ENCODE peak calls at places on chromosomes 13 and 19, in nine cellular contexts. One of them, this sample, is unnamed. For H3K9me3, the result is how much of the 10 kb centered on the place peaks cover.

GRCh38 chr13:97757807-97758206 is 195.7 kb upstream of the IPO5 start:
- DNase-seq in colonic mucosa: no peak
- DNase-seq in mucosa of descending colon: no peak
- DNase-seq in transverse colon: no peak
- DNase-seq in left lung: no peak
- DNase-seq in PC-9: no peak
- DNase-seq in small intestine: no peak
- DNase-seq in right lobe of liver: no peak
- DNase-seq in cardiac muscle cell: peak
- DNase-seq in this sample: no peak

GRCh38 chr19:3479177-3479818 is 1.0 kb downstream of the SMIM24 start:
- DNase-seq in left lung: no peak
- DNase-seq in small intestine: peak
- DNase-seq in right lobe of liver: no peak
- DNase-seq in PC-9: no peak
- DNase-seq in colonic mucosa: no peak
- DNase-seq in mucosa of descending colon: no peak
- DNase-seq in cardiac muscle cell: no peak
- DNase-seq in transverse colon: peak
- DNase-seq in this sample: peak

GRCh38 chr13:99191900-99192399 is 8.7 kb upstream of the UBAC2 start:
- DNase-seq in PC-9: peak
- DNase-seq in transverse colon: peak
- DNase-seq in cardiac muscle cell: peak
- DNase-seq in mucosa of descending colon: peak
- DNase-seq in left lung: no peak
- DNase-seq in small intestine: peak
- DNase-seq in colonic mucosa: peak
- DNase-seq in right lobe of liver: no peak
- DNase-seq in this sample: no peak

GRCh38 chr13:113413898-113414282 is 39.4 kb downstream of the ADPRHL1 start:
- DNase-seq in mucosa of descending colon: no peak
- DNase-seq in PC-9: no peak
- DNase-seq in small intestine: no peak
- DNase-seq in right lobe of liver: no peak
- DNase-seq in left lung: no peak
- DNase-seq in transverse colon: peak
- DNase-seq in cardiac muscle cell: no peak
- DNase-seq in colonic mucosa: peak
- DNase-seq in this sample: no peak

GRCh38 chr13:49649244-49649962 is 21.1 kb downstream of the ARL11 start:
- DNase-seq in cardiac muscle cell: peak
- DNase-seq in colonic mucosa: no peak
- DNase-seq in left lung: no peak
- DNase-seq in small intestine: peak
- DNase-seq in transverse colon: no peak
- DNase-seq in PC-9: no peak
- DNase-seq in mucosa of descending colon: no peak
- DNase-seq in right lobe of liver: no peak
- DNase-seq in this sample: no peak

GRCh38 chr19:48681127-48681470 is 8.3 kb upstream of the NTN5 start:
- DNase-seq in PC-9: no peak
- DNase-seq in mucosa of descending colon: no peak
- DNase-seq in right lobe of liver: no peak
- DNase-seq in left lung: no peak
- DNase-seq in transverse colon: no peak
- DNase-seq in cardiac muscle cell: peak
- DNase-seq in colonic mucosa: no peak
- DNase-seq in small intestine: no peak
- DNase-seq in this sample: no peak

GRCh38 chr13:73433893-73434292 is 375.1 kb downstream of the KLF5 start:
- DNase-seq in transverse colon: no peak
- DNase-seq in left lung: no peak
- DNase-seq in small intestine: no peak
- DNase-seq in colonic mucosa: no peak
- DNase-seq in cardiac muscle cell: no peak
- DNase-seq in right lobe of liver: no peak
- DNase-seq in PC-9: no peak
- DNase-seq in mucosa of descending colon: no peak
- DNase-seq in this sample: no peak

GRCh38 chr13:112917731-112918130 is 51.3 kb upstream of the MCF2L start:
- DNase-seq in left lung: no peak
- DNase-seq in colonic mucosa: no peak
- DNase-seq in cardiac muscle cell: no peak
- DNase-seq in small intestine: peak
- DNase-seq in transverse colon: no peak
- DNase-seq in mucosa of descending colon: no peak
- DNase-seq in right lobe of liver: no peak
- DNase-seq in PC-9: no peak
- DNase-seq in this sample: no peak

GRCh38 chr19:30852168-30852567 is 480.0 kb downstream of the ZNF536 start:
- DNase-seq in right lobe of liver: no peak
- DNase-seq in colonic mucosa: no peak
- DNase-seq in left lung: no peak
- DNase-seq in transverse colon: no peak
- DNase-seq in small intestine: no peak
- DNase-seq in PC-9: no peak
- DNase-seq in mucosa of descending colon: no peak
- DNase-seq in cardiac muscle cell: no peak
- DNase-seq in this sample: no peak

GRCh38 chr19:30853036-30853435 is 480.9 kb downstream of the ZNF536 start:
- DNase-seq in cardiac muscle cell: no peak
- DNase-seq in left lung: no peak
- DNase-seq in PC-9: no peak
- DNase-seq in colonic mucosa: no peak
- DNase-seq in mucosa of descending colon: no peak
- DNase-seq in transverse colon: no peak
- DNase-seq in small intestine: no peak
- DNase-seq in right lobe of liver: no peak
- DNase-seq in this sample: no peak

GRCh38 chr19:30855475-30855874 is 483.3 kb downstream of the ZNF536 start:
- DNase-seq in PC-9: no peak
- DNase-seq in transverse colon: no peak
- DNase-seq in mucosa of descending colon: no peak
- DNase-seq in right lobe of liver: no peak
- DNase-seq in colonic mucosa: no peak
- DNase-seq in cardiac muscle cell: no peak
- DNase-seq in left lung: no peak
- DNase-seq in small intestine: no peak
- DNase-seq in this sample: no peak

GRCh38 chr19:30854661-30855060 is 482.5 kb downstream of the ZNF536 start:
- DNase-seq in right lobe of liver: no peak
- DNase-seq in PC-9: no peak
- DNase-seq in mucosa of descending colon: no peak
- DNase-seq in colonic mucosa: no peak
- DNase-seq in small intestine: no peak
- DNase-seq in cardiac muscle cell: no peak
- DNase-seq in left lung: no peak
- DNase-seq in transverse colon: no peak
- DNase-seq in this sample: no peak

DNA sequence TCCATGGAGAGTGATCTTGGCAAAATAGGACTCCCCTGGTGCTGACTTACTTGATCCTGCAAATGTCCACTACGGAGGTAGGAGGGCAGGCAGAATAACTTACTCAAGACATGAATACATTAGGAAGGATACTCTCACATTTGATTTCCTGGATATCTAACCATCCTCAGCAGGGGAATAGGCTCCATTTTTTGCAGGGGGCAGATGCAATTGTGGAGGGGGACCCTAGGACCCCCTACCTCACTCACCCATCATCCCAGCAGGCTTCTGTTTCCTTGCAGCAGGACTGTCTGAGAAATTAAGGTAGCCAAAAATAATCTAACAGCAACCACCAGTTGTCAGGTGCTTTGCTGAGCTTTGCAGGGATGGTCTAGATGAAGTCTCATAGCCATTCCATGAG is 482.0 kb downstream of the ZNF536 start:
- DNase-seq in cardiac muscle cell: no peak
- DNase-seq in small intestine: no peak
- DNase-seq in colonic mucosa: no peak
- DNase-seq in mucosa of descending colon: no peak
- DNase-seq in PC-9: no peak
- DNase-seq in left lung: no peak
- DNase-seq in transverse colon: no peak
- DNase-seq in right lobe of liver: no peak
- DNase-seq in this sample: no peak
- H3K9me3 ChIP-seq in cardiac muscle cell: under half
- H3K9me3 ChIP-seq in small intestine: under half
- H3K9me3 ChIP-seq in colonic mucosa: under half
- H3K9me3 ChIP-seq in mucosa of descending colon: under half
- H3K9me3 ChIP-seq in PC-9: under half
- H3K9me3 ChIP-seq in left lung: under half
- H3K9me3 ChIP-seq in transverse colon: under half
- H3K9me3 ChIP-seq in right lobe of liver: under half
- H3K9me3 ChIP-seq in this sample: under half

DNA sequence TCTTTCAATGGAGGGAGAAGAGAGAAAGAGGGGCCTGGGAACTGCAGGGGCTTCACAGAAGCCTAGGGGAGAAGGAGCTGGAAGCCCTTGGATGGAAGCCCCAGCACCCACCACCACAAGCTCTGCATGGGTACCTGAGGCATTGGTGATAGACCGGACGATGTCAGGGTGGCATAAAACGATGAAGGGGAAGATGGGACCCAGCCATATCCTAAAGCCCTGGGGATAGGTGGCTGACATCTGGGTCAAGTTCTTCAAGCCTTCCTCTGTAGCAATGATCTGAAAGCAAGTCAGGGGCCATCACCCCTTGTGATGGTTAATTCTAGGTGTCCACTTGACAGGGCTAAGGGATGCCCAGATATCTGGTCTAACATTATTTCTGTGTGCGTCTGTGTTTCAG is 11.2 kb upstream of the OR10H5 start:
- DNase-seq in cardiac muscle cell: no peak
- DNase-seq in colonic mucosa: no peak
- DNase-seq in PC-9: no peak
- DNase-seq in transverse colon: no peak
- DNase-seq in left lung: no peak
- DNase-seq in mucosa of descending colon: no peak
- DNase-seq in right lobe of liver: no peak
- DNase-seq in small intestine: no peak
- DNase-seq in this sample: no peak
- H3K9me3 ChIP-seq in cardiac muscle cell: under half
- H3K9me3 ChIP-seq in colonic mucosa: under half
- H3K9me3 ChIP-seq in PC-9: under half
- H3K9me3 ChIP-seq in transverse colon: under half
- H3K9me3 ChIP-seq in left lung: under half
- H3K9me3 ChIP-seq in mucosa of descending colon: under half
- H3K9me3 ChIP-seq in right lobe of liver: under half
- H3K9me3 ChIP-seq in small intestine: under half
- H3K9me3 ChIP-seq in this sample: under half

GRCh38 chr19:9673912-9674668 is 810 bp downstream of the ZNF562 start:
- DNase-seq in PC-9: peak
- DNase-seq in mucosa of descending colon: no peak
- DNase-seq in right lobe of liver: no peak
- DNase-seq in small intestine: peak
- DNase-seq in left lung: no peak
- DNase-seq in cardiac muscle cell: no peak
- DNase-seq in colonic mucosa: peak
- DNase-seq in transverse colon: no peak
- DNase-seq in this sample: no peak

GRCh38 chr19:9674669-9675357 is at the start of gene ZNF562:
- DNase-seq in colonic mucosa: peak
- DNase-seq in small intestine: peak
- DNase-seq in left lung: peak
- DNase-seq in mucosa of descending colon: peak
- DNase-seq in PC-9: peak
- DNase-seq in cardiac muscle cell: peak
- DNase-seq in right lobe of liver: peak
- DNase-seq in transverse colon: peak
- DNase-seq in this sample: peak

GRCh38 chr19:9668544-9668943 is 6.4 kb downstream of the ZNF562 start:
- DNase-seq in cardiac muscle cell: no peak
- DNase-seq in small intestine: no peak
- DNase-seq in left lung: no peak
- DNase-seq in PC-9: no peak
- DNase-seq in mucosa of descending colon: no peak
- DNase-seq in colonic mucosa: no peak
- DNase-seq in right lobe of liver: no peak
- DNase-seq in transverse colon: no peak
- DNase-seq in this sample: no peak

GRCh38 chr19:9672893-9673292 is 2.0 kb downstream of the ZNF562 start:
- DNase-seq in cardiac muscle cell: no peak
- DNase-seq in small intestine: no peak
- DNase-seq in mucosa of descending colon: no peak
- DNase-seq in colonic mucosa: no peak
- DNase-seq in left lung: no peak
- DNase-seq in transverse colon: no peak
- DNase-seq in right lobe of liver: no peak
- DNase-seq in PC-9: no peak
- DNase-seq in this sample: no peak

GRCh38 chr19:9671654-9672053 is 3.2 kb downstream of the ZNF562 start:
- DNase-seq in colonic mucosa: no peak
- DNase-seq in PC-9: no peak
- DNase-seq in left lung: no peak
- DNase-seq in right lobe of liver: no peak
- DNase-seq in small intestine: no peak
- DNase-seq in cardiac muscle cell: no peak
- DNase-seq in transverse colon: no peak
- DNase-seq in mucosa of descending colon: no peak
- DNase-seq in this sample: no peak
- H3K9me3 ChIP-seq in colonic mucosa: under half
- H3K9me3 ChIP-seq in PC-9: half or more
- H3K9me3 ChIP-seq in left lung: under half
- H3K9me3 ChIP-seq in right lobe of liver: under half
- H3K9me3 ChIP-seq in small intestine: under half
- H3K9me3 ChIP-seq in cardiac muscle cell: under half
- H3K9me3 ChIP-seq in transverse colon: under half
- H3K9me3 ChIP-seq in mucosa of descending colon: half or more
- H3K9me3 ChIP-seq in this sample: under half

GRCh38 chr13:30744686-30745085 is 9.3 kb downstream of the ALOX5AP start:
- DNase-seq in cardiac muscle cell: no peak
- DNase-seq in small intestine: peak
- DNase-seq in transverse colon: no peak
- DNase-seq in colonic mucosa: no peak
- DNase-seq in right lobe of liver: no peak
- DNase-seq in mucosa of descending colon: no peak
- DNase-seq in left lung: no peak
- DNase-seq in PC-9: no peak
- DNase-seq in this sample: no peak

GRCh38 chr13:30742896-30743295 is 7.6 kb downstream of the ALOX5AP start:
- DNase-seq in right lobe of liver: no peak
- DNase-seq in cardiac muscle cell: no peak
- DNase-seq in left lung: no peak
- DNase-seq in PC-9: peak
- DNase-seq in colonic mucosa: no peak
- DNase-seq in transverse colon: no peak
- DNase-seq in mucosa of descending colon: no peak
- DNase-seq in small intestine: no peak
- DNase-seq in this sample: no peak

GRCh38 chr13:30745917-30746686 is 10.8 kb downstream of the ALOX5AP start:
- DNase-seq in left lung: no peak
- DNase-seq in right lobe of liver: no peak
- DNase-seq in mucosa of descending colon: no peak
- DNase-seq in transverse colon: peak
- DNase-seq in small intestine: peak
- DNase-seq in cardiac muscle cell: peak
- DNase-seq in PC-9: no peak
- DNase-seq in colonic mucosa: peak
- DNase-seq in this sample: no peak

GRCh38 chr13:30743319-30744055 is 8.1 kb downstream of the ALOX5AP start:
- DNase-seq in small intestine: peak
- DNase-seq in transverse colon: peak
- DNase-seq in cardiac muscle cell: peak
- DNase-seq in right lobe of liver: no peak
- DNase-seq in mucosa of descending colon: no peak
- DNase-seq in left lung: no peak
- DNase-seq in colonic mucosa: peak
- DNase-seq in PC-9: peak
- DNase-seq in this sample: no peak

DNA sequence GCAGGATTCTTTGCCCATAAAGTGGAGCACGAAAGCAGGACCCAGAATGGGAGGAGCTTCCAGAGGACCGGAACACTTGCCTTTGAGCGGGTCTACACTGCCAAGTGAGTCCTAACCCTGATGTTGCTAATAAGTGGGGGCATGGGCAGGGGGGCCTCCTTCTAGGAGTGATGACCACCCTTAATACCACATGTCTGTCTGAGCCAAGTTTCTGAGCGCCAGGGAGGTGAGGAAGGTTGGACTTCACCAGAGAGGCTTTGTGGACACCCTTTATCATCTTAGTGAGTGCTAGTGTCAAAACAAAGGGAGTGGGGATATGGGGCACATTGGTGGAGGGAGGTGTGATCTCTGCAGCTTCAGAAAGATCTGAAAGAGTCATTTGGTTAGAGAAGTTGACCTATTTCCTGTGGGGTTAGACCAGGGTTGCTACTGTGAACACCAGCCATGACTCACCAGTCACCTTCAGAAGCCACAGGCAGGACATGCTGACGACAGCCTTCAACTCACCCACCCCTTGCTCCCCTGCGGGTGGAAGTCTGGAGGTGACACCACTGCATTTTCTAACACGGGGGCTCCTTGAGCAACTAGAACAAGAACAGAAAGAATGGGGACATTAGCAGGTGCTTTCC is 8.8 kb downstream of the ALOX5AP start:
- DNase-seq in transverse colon: peak
- DNase-seq in right lobe of liver: no peak
- DNase-seq in PC-9: peak
- DNase-seq in cardiac muscle cell: no peak
- DNase-seq in small intestine: peak
- DNase-seq in left lung: peak
- DNase-seq in mucosa of descending colon: peak
- DNase-seq in colonic mucosa: peak
- DNase-seq in this sample: no peak
- H3K9me3 ChIP-seq in transverse colon: under half
- H3K9me3 ChIP-seq in right lobe of liver: under half
- H3K9me3 ChIP-seq in PC-9: under half
- H3K9me3 ChIP-seq in cardiac muscle cell: under half
- H3K9me3 ChIP-seq in small intestine: under half
- H3K9me3 ChIP-seq in left lung: under half
- H3K9me3 ChIP-seq in mucosa of descending colon: under half
- H3K9me3 ChIP-seq in colonic mucosa: under half
- H3K9me3 ChIP-seq in this sample: under half

This sample was measured in suprapubic skin.